ENCODE peak calls at places on chromosomes 4 and X, in nine cellular contexts. M, U, Z, I, X, V, C, N and T are unnamed samples.

GRCh38 chrX:17456526-17456925 is 81.5 kb downstream of the NHS start:
- DNase-seq in U (no peak), Z (no peak), X (no peak), V (no peak), N (peak; percentile 84), M (no peak), C (no peak), I (no peak), T (no peak)

GRCh38 chrX:16695079-16695676 is 17.3 kb downstream of the CTPS2 start:
- DNase-seq in I (peak; percentile 54), Z (peak; percentile 45), V (peak; percentile 60), N (peak; percentile 68), U (peak; percentile 71), M (peak; percentile 32), X (peak; percentile 37), C (peak; percentile 79), T (peak; percentile 56)

GRCh38 chr4:67103001-67103737 is 442.1 kb downstream of the CENPC start:
- DNase-seq in N (peak; percentile 5), C (no peak), X (no peak), M (no peak), V (no peak), I (no peak), U (no peak), Z (no peak), T (no peak)

GRCh38 chrX:20063716-20064351 is 52.9 kb downstream of the MAP7D2 start:
- DNase-seq in X (no peak), Z (no peak), C (no peak), U (no peak), V (no peak), M (peak; percentile 16), N (no peak), I (no peak), T (no peak)

GRCh38 chr4:121070696-121071639 is 1.4 kb downstream of the NDNF start:
- DNase-seq in U (peak; percentile 51), C (peak; percentile 61), V (peak; percentile 48), N (peak; percentile 79), M (no peak), Z (no peak), X (peak; percentile 78), I (peak; percentile 15), T (no peak)

GRCh38 chr4:121190389-121190788 is 26.3 kb upstream of the TNIP3 start:
- DNase-seq in N (no peak), I (no peak), M (no peak), Z (no peak), X (no peak), C (no peak), U (no peak), V (no peak), T (no peak)

GRCh38 chr4:70915048-70915815 is 13.1 kb downstream of the MOB1B start:
- DNase-seq in N (no peak), X (no peak), U (no peak), C (peak; percentile 14), M (no peak), Z (no peak), I (no peak), V (no peak), T (no peak)

GRCh38 chr4:113941836-113942235 is 37.6 kb downstream of the ARSJ start:
- DNase-seq in N (no peak), I (no peak), U (no peak), Z (no peak), C (no peak), V (no peak), M (no peak), X (no peak), T (no peak)

GRCh38 chrX:63186137-63186536 is 165.0 kb downstream of the SPIN4 start:
- DNase-seq in C (no peak), X (no peak), I (no peak), N (no peak), Z (peak; percentile 33), U (peak; percentile 17), V (no peak), M (no peak), T (no peak)

GRCh38 chr4:100224160-100224559 is 33.9 kb upstream of the DDIT4L start:
- DNase-seq in Z (no peak), M (no peak), I (no peak), C (no peak), U (no peak), N (peak; percentile 16), V (no peak), X (no peak), T (no peak)

GRCh38 chrX:38036471-38036870 is 30.1 kb downstream of the SYTL5 start:
- DNase-seq in U (no peak), M (peak; percentile 19), N (no peak), V (no peak), C (no peak), Z (no peak), X (no peak), I (no peak), T (no peak)

GRCh38 chr4:78613522-78614311 is 62.1 kb downstream of the ANXA3 start:
- DNase-seq in V (no peak), U (no peak), N (no peak), C (no peak), X (peak; percentile 76), M (no peak), I (no peak), Z (no peak), T (no peak)

GRCh38 chrX:36198575-36198974 is 279.0 kb downstream of the CFAP47 start:
- DNase-seq in X (no peak), Z (no peak), M (peak; percentile 51), U (no peak), N (no peak), C (no peak), I (no peak), V (no peak), T (no peak)

GRCh38 chr4:113978561-113979156 is 788 bp downstream of the ARSJ start:
- DNase-seq in X (no peak), M (peak; percentile 54), U (no peak), V (no peak), Z (no peak), I (no peak), N (peak; percentile 15), C (no peak), T (no peak)

GRCh38 chr4:89258506-89258905 is 49.1 kb downstream of the GPRIN3 start:
- DNase-seq in C (no peak), M (no peak), X (no peak), I (no peak), U (no peak), Z (no peak), N (no peak), V (no peak), T (no peak)

GRCh38 chr4:89263265-89263664 is 44.3 kb downstream of the GPRIN3 start:
- DNase-seq in C (no peak), M (no peak), U (no peak), V (no peak), I (no peak), N (no peak), Z (no peak), X (no peak), T (no peak)

GRCh38 chr4:89256203-89256800 is 51.3 kb downstream of the GPRIN3 start:
- DNase-seq in M (no peak), N (no peak), V (no peak), U (no peak), Z (no peak), X (no peak), I (no peak), C (no peak), T (no peak)

GRCh38 chr4:89257376-89257775 is 50.2 kb downstream of the GPRIN3 start:
- DNase-seq in I (no peak), Z (no peak), M (no peak), C (no peak), U (no peak), V (no peak), N (no peak), X (no peak), T (no peak)

DNA sequence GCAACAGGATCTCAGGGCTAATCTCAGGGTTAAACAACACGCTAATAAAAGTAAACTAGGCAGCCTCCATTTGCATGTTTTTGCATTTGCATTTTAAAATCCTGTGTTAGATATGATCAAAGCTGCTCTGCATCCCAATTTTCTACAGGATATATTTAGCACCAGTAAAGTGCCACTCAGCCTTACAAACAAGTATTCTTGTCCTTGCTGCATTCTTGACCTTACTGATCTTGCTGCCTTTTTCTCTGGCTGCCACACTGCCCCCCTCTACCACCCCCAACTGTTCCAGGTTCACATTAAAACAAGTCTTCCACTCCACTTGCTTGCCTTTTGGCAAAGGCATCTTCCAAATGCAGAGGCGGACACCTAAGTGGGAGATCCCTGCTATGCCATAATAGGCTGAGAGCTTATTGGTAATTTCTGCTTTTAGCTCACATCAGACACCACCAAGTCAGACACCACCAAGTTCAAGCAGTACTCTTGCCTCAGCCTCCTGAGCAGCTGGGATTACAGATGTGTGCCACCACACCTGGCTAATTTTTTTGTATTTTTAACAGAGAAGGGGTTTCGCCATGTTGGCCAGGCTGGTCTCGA is 48.1 kb downstream of the GPRIN3 start:
- DNase-seq in I (no peak), N (no peak), C (no peak), U (no peak), X (no peak), M (no peak), Z (no peak), V (no peak), T (no peak)
- H3K4me1 ChIP-seq in I (peaks cover 33% of the 10 kb centered on the region), N (peaks cover 13% of the 10 kb centered on the region), C (no peaks in the 10 kb centered on the region), U (no peaks in the 10 kb centered on the region), X (peaks cover 82% of the 10 kb centered on the region), M (no peaks in the 10 kb centered on the region), Z (no peaks in the 10 kb centered on the region), V (peaks cover 14% of the 10 kb centered on the region), T (no peaks in the 10 kb centered on the region)

DNA sequence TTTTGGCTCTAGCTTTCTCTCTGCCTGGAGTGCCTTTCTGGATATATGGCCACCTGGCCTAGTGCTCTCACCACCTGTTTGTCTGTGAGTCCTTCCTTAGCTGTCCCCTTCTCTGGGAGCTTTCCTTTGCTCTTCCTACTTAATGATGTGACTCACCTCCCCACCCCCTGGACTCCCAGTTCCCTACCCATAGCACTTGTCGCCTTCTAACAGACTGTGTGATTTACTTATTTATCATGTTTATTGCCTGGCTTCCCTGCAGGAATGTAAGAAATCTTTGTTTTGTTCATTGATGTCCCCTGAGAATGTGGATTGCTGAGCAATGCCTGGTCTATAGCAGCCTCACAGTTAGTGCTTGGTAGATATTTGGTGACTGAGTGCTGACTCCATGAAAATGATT is 18.9 kb downstream of the ADD1 start:
- DNase-seq in V (no peak), M (peak; percentile 7), N (peak; percentile 31), X (no peak), Z (peak; percentile 62), I (no peak), U (peak; percentile 58), C (peak; percentile 49), T (no peak)
- H3K4me1 ChIP-seq in V (peaks cover 93% of the 10 kb centered on the region), M (no peaks in the 10 kb centered on the region), N (peaks cover 43% of the 10 kb centered on the region), X (peaks cover 22% of the 10 kb centered on the region), Z (peaks cover 15% of the 10 kb centered on the region), I (peaks cover 28% of the 10 kb centered on the region), U (peaks cover 98% of the 10 kb centered on the region), C (peaks cover 83% of the 10 kb centered on the region), T (peaks cover 38% of the 10 kb centered on the region)

DNA sequence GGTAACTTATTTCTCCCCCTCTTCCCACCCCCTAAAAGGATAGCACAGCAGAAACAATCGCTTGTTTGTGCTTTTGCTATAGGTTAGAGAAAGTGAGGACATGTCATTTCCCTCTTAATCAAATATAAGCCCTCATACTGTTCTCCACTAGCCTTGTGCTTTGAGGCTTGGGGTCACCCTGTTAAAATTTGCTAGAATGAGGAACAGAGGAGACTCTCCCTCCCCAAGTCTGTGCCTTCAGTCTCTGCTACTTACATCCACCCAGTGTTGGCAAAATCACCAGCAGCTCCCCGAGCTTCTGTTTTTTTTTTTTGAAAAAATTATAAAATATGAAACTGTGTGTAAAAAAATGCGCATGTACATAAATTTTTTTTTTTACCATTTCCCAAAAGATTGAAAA is 19.3 kb downstream of the KLF3 start:
- DNase-seq in N (no peak), Z (no peak), M (no peak), I (no peak), C (no peak), U (no peak), V (no peak), X (no peak), T (no peak)
- H3K4me1 ChIP-seq in N (no peaks in the 10 kb centered on the region), Z (peaks cover 22% of the 10 kb centered on the region), M (no peaks in the 10 kb centered on the region), I (peaks cover 32% of the 10 kb centered on the region), C (peaks cover 72% of the 10 kb centered on the region), U (peaks cover 65% of the 10 kb centered on the region), V (peaks cover 13% of the 10 kb centered on the region), X (peaks cover 4% of the 10 kb centered on the region), T (no peaks in the 10 kb centered on the region)

GRCh38 chrX:39854772-39855747 is 242.7 kb downstream of the BCOR start:
- DNase-seq in I (peak; percentile 71), M (no peak), X (peak; percentile 72), Z (no peak), V (no peak), N (no peak), C (no peak), U (no peak), T (no peak)
- H3K4me1 ChIP-seq in I (peaks cover 31% of the 10 kb centered on the region), M (peaks cover 10% of the 10 kb centered on the region), X (peaks cover 40% of the 10 kb centered on the region), Z (no peaks in the 10 kb centered on the region), V (peaks cover 5% of the 10 kb centered on the region), N (peaks cover 37% of the 10 kb centered on the region), C (peaks cover 6% of the 10 kb centered on the region), U (no peaks in the 10 kb centered on the region), T (no peaks in the 10 kb centered on the region)